ENCODE peak calls at places on chromosomes 3 and 15, in eight cellular contexts. I is neural progenitor cell, U is stomach, A is adrenal gland, Y is heart left ventricle, V is cardiac muscle cell, Q is body of pancreas, P is OCI-LY7. N is an unnamed sample.

GRCh38 chr15:101617390-101617965 is 34.7 kb downstream of the TM2D3 start:
- DNase-seq in I (no peak), U (no peak), A (no peak), Y (no peak), V (peak; percentile 66), Q (no peak), P (no peak), N (no peak)

GRCh38 chr3:46489875-46490274 is 7.9 kb upstream of the RTP3 start:
- DNase-seq in I (no peak), U (no peak), A (no peak), Y (no peak), V (peak; percentile 16), Q (no peak), P (peak; percentile 9), N (no peak)

GRCh38 chr3:195209083-195209835 is 61.7 kb downstream of the XXYLT1 start:
- DNase-seq in I (no peak), U (no peak), A (no peak), Y (peak; percentile 71), V (peak; percentile 27), Q (no peak), P (peak; percentile 23), N (no peak)

GRCh38 chr3:138409171-138409570 is 25.2 kb upstream of the ESYT3 start:
- DNase-seq in I (no peak), U (no peak), A (no peak), Y (no peak), V (no peak), Q (no peak), P (no peak), N (no peak)

GRCh38 chr3:45793482-45794176 is 2.7 kb downstream of the SLC6A20 start:
- DNase-seq in I (peak; percentile 49), U (no peak), A (no peak), Y (no peak), V (no peak), Q (peak; percentile 55), P (no peak), N (no peak)

GRCh38 chr15:98003528-98003927 is 43.0 kb downstream of the ARRDC4 start:
- DNase-seq in I (no peak), U (no peak), A (no peak), Y (no peak), V (no peak), Q (no peak), P (no peak), N (peak; percentile 45)

GRCh38 chr3:186821429-186822367 is 15.4 kb upstream of the RFC4 start:
- DNase-seq in I (peak; percentile 63), U (no peak), A (no peak), Y (no peak), V (peak; percentile 80), Q (no peak), P (peak; percentile 75), N (peak; percentile 65)

GRCh38 chr3:136146981-136147729 is 49.0 kb downstream of the MSL2 start:
- DNase-seq in I (no peak), U (no peak), A (no peak), Y (no peak), V (no peak), Q (no peak), P (no peak), N (no peak)

GRCh38 chr15:51414256-51414860 is 72.9 kb downstream of the GLDN start:
- DNase-seq in I (no peak), U (no peak), A (no peak), Y (no peak), V (no peak), Q (no peak), P (no peak), N (no peak)

GRCh38 chr15:60883691-60884319 is 345.3 kb downstream of the RORA start:
- DNase-seq in I (no peak), U (no peak), A (no peak), Y (no peak), V (no peak), Q (no peak), P (no peak), N (no peak)

GRCh38 chr3:184733181-184733580 is 21.3 kb upstream of the MAGEF1 start:
- DNase-seq in I (no peak), U (no peak), A (no peak), Y (no peak), V (no peak), Q (no peak), P (no peak), N (no peak)

GRCh38 chr3:52530918-52531635 is 2.6 kb downstream of the NT5DC2 start:
- DNase-seq in I (peak; percentile 1), U (peak; percentile 19), A (no peak), Y (peak; percentile 82), V (no peak), Q (no peak), P (no peak), N (no peak)

GRCh38 chr3:72661115-72661457 is 187.2 kb downstream of the SHQ1 start:
- DNase-seq in I (no peak), U (peak; percentile 86), A (peak; percentile 84), Y (peak; percentile 78), V (peak; percentile 72), Q (peak; percentile 93), P (no peak), N (no peak)

GRCh38 chr15:27681038-27681437 is 418.1 kb downstream of the OCA2 start:
- DNase-seq in I (no peak), U (no peak), A (no peak), Y (no peak), V (no peak), Q (no peak), P (no peak), N (peak; percentile 51)

GRCh38 chr15:67188551-67189218 is 65.8 kb downstream of the AAGAB start:
- DNase-seq in I (no peak), U (no peak), A (no peak), Y (no peak), V (peak; percentile 91), Q (no peak), P (no peak), N (no peak)

GRCh38 chr15:58473720-58474119 is 41.9 kb downstream of the LIPC start:
- DNase-seq in I (no peak), U (no peak), A (no peak), Y (no peak), V (peak; percentile 83), Q (no peak), P (no peak), N (no peak)

GRCh38 chr3:112464264-112464663 is 35.0 kb downstream of the BTLA start:
- DNase-seq in I (no peak), U (no peak), A (no peak), Y (no peak), V (peak; percentile 36), Q (no peak), P (peak; percentile 58), N (no peak)

GRCh38 chr3:59443618-59444292 is 393.9 kb upstream of the CFAP20DC start:
- DNase-seq in I (no peak), U (no peak), A (no peak), Y (no peak), V (no peak), Q (no peak), P (no peak), N (no peak)

GRCh38 chr3:174100744-174101143 is 703.2 kb downstream of the NLGN1 start:
- DNase-seq in I (no peak), U (no peak), A (no peak), Y (no peak), V (no peak), Q (no peak), P (no peak), N (no peak)

GRCh38 chr3:188286087-188286513 is 132.1 kb downstream of the LPP start:
- DNase-seq in I (no peak), U (no peak), A (peak; percentile 56), Y (no peak), V (peak; percentile 97), Q (peak; percentile 58), P (no peak), N (no peak)
- H3K27ac ChIP-seq in I (no peak overlapping the region), U (peak overlapping the region; percentile 94), A (peak overlapping the region; percentile 22), Y (peak overlapping the region; percentile 62), V (no peak overlapping the region), Q (no peak overlapping the region), P (no peak overlapping the region), N (no peak overlapping the region)

DNA sequence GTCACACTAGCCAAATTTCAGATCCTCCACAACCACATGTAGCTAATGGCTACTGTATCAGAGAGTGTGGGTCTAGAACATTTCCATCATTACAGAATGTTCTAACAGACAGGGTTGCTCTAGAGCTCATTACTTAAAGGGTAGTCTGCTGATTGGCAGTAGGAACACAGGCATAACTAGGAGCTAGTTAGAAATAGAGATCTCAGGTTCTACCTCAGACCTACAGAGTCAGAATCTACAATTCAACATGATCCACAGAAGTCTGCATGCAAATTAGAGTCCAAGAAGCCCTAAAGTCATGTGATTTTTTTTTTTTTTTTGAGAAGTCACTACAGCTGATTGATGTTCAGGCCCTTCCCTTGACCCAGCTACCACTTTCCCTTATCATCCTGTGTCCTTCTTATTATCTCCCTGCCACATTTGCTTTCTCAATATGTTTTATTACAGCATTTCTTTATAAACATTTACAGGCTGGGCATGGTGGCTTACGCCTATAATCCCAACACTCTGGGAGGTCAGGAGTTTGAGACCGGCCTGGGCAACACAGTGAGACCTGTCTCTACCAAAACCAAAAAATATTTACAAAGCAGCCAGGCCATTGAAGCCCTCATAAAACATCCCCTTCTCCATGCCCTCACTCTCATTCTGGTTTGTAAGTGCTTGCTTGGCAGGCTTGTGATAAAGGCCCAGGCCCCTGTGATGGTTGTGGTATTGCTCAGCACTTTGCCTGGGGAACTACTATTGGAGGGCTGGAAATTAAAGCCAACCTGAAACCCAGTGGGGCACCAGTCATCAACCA is 3.8 kb upstream of the ABHD5 start:
- DNase-seq in I (no peak), U (no peak), A (no peak), Y (no peak), V (no peak), Q (no peak), P (no peak), N (no peak)
- H3K27ac ChIP-seq in I (no peak overlapping the region), U (no peak overlapping the region), A (no peak overlapping the region), Y (no peak overlapping the region), V (no peak overlapping the region), Q (no peak overlapping the region), P (no peak overlapping the region), N (no peak overlapping the region)

GRCh38 chr3:49017978-49018706 is at the start of gene DALRD3:
- DNase-seq in I (peak; percentile 86), U (peak; percentile 65), A (peak; percentile 71), Y (peak; percentile 78), V (peak; percentile 64), Q (peak; percentile 63), P (peak; percentile 85), N (peak; percentile 75)
- H3K27ac ChIP-seq in I (no peak within 1 kb of the TSS), U (peak within 1 kb of the TSS; percentile 100), A (peak within 1 kb of the TSS; percentile 57), Y (peak within 1 kb of the TSS; percentile 74), V (peak within 1 kb of the TSS; percentile 44), Q (peak within 1 kb of the TSS; percentile 87), P (peak within 1 kb of the TSS; percentile 93), N (peak within 1 kb of the TSS; percentile 9)

GRCh38 chr3:188191460-188191859 is 37.5 kb downstream of the LPP start:
- DNase-seq in I (no peak), U (no peak), A (no peak), Y (no peak), V (no peak), Q (no peak), P (no peak), N (no peak)

GRCh38 chr3:188197388-188197847 is 43.5 kb downstream of the LPP start:
- DNase-seq in I (no peak), U (no peak), A (no peak), Y (no peak), V (no peak), Q (no peak), P (no peak), N (peak; percentile 95)

GRCh38 chr3:188196232-188196990 is 42.5 kb downstream of the LPP start:
- DNase-seq in I (no peak), U (no peak), A (no peak), Y (no peak), V (no peak), Q (no peak), P (no peak), N (no peak)

GRCh38 chr3:188192034-188192433 is 38.1 kb downstream of the LPP start:
- DNase-seq in I (no peak), U (no peak), A (no peak), Y (no peak), V (no peak), Q (no peak), P (no peak), N (no peak)

GRCh38 chr3:188194327-188194726 is 40.4 kb downstream of the LPP start:
- DNase-seq in I (no peak), U (no peak), A (no peak), Y (no peak), V (no peak), Q (no peak), P (no peak), N (no peak)
- H3K27ac ChIP-seq in I (no peak overlapping the region), U (peak overlapping the region; percentile 52), A (no peak overlapping the region), Y (no peak overlapping the region), V (no peak overlapping the region), Q (no peak overlapping the region), P (no peak overlapping the region), N (no peak overlapping the region)

N was measured in mesendoderm.